ENCODE peak calls at places on chromosomes 11 and 22, in seven cellular contexts. One of them, this sample, is unnamed.

GRCh38 chr11:38448284-38448683 is 1850.2 kb upstream of the RAG2 start:
- DNase-seq in mesendoderm: no peak
- DNase-seq in H9: no peak
- DNase-seq in IMR-90: no peak
- DNase-seq in trophoblast cell: no peak
- DNase-seq in mesenchymal stem cell: no peak
- DNase-seq in H1: no peak
- DNase-seq in this sample: no peak

GRCh38 chr11:13288375-13289029 is 10.9 kb downstream of the BMAL1 start:
- DNase-seq in mesendoderm: no peak
- DNase-seq in H9: no peak
- DNase-seq in IMR-90: peak
- DNase-seq in trophoblast cell: no peak
- DNase-seq in mesenchymal stem cell: no peak
- DNase-seq in H1: no peak
- DNase-seq in this sample: no peak

GRCh38 chr22:41910599-41911291 is 4.1 kb downstream of the SHISA8 start:
- DNase-seq in mesendoderm: no peak
- DNase-seq in H9: no peak
- DNase-seq in IMR-90: no peak
- DNase-seq in trophoblast cell: no peak
- DNase-seq in mesenchymal stem cell: no peak
- DNase-seq in H1: no peak
- DNase-seq in this sample: no peak

GRCh38 chr11:128520206-128520885 is 67.0 kb downstream of the ETS1 start:
- DNase-seq in mesendoderm: no peak
- DNase-seq in H9: no peak
- DNase-seq in IMR-90: no peak
- DNase-seq in trophoblast cell: no peak
- DNase-seq in mesenchymal stem cell: peak
- DNase-seq in H1: no peak
- DNase-seq in this sample: no peak

GRCh38 chr11:3627291-3627690 is 14.5 kb downstream of the ART5 start:
- DNase-seq in mesendoderm: peak
- DNase-seq in H9: no peak
- DNase-seq in IMR-90: peak
- DNase-seq in trophoblast cell: no peak
- DNase-seq in mesenchymal stem cell: peak
- DNase-seq in H1: no peak
- DNase-seq in this sample: no peak

GRCh38 chr22:28976588-28976987 is 85.0 kb downstream of the C22orf31 start:
- DNase-seq in mesendoderm: no peak
- DNase-seq in H9: no peak
- DNase-seq in IMR-90: peak
- DNase-seq in trophoblast cell: no peak
- DNase-seq in mesenchymal stem cell: peak
- DNase-seq in H1: no peak
- DNase-seq in this sample: no peak

GRCh38 chr11:114132427-114132826 is 72.9 kb downstream of the ZBTB16 start:
- DNase-seq in mesendoderm: peak
- DNase-seq in H9: no peak
- DNase-seq in IMR-90: no peak
- DNase-seq in trophoblast cell: no peak
- DNase-seq in mesenchymal stem cell: no peak
- DNase-seq in H1: no peak
- DNase-seq in this sample: no peak

GRCh38 chr11:88175004-88175706 is at the start of gene RAB38:
- DNase-seq in mesendoderm: peak
- DNase-seq in H9: peak
- DNase-seq in IMR-90: peak
- DNase-seq in trophoblast cell: peak
- DNase-seq in mesenchymal stem cell: peak
- DNase-seq in H1: peak
- DNase-seq in this sample: peak

GRCh38 chr11:3152471-3153110 is 12.5 kb downstream of the OSBPL5 start:
- DNase-seq in mesendoderm: no peak
- DNase-seq in H9: no peak
- DNase-seq in IMR-90: peak
- DNase-seq in trophoblast cell: no peak
- DNase-seq in mesenchymal stem cell: no peak
- DNase-seq in H1: no peak
- DNase-seq in this sample: no peak

GRCh38 chr11:71930556-71931244 is 1.9 kb downstream of the RNF121 start:
- DNase-seq in mesendoderm: no peak
- DNase-seq in H9: no peak
- DNase-seq in IMR-90: no peak
- DNase-seq in trophoblast cell: no peak
- DNase-seq in mesenchymal stem cell: no peak
- DNase-seq in H1: no peak
- DNase-seq in this sample: no peak

GRCh38 chr11:126282361-126282741 is 542 bp upstream of the TIRAP start:
- DNase-seq in mesendoderm: peak
- DNase-seq in H9: peak
- DNase-seq in IMR-90: peak
- DNase-seq in trophoblast cell: no peak
- DNase-seq in mesenchymal stem cell: peak
- DNase-seq in H1: peak
- DNase-seq in this sample: no peak

GRCh38 chr11:74311352-74311926 is at the start of gene P4HA3:
- DNase-seq in mesendoderm: peak
- DNase-seq in H9: peak
- DNase-seq in IMR-90: peak
- DNase-seq in trophoblast cell: peak
- DNase-seq in mesenchymal stem cell: peak
- DNase-seq in H1: peak
- DNase-seq in this sample: peak

GRCh38 chr11:8030526-8031247 is 43.5 kb downstream of the EIF3F start:
- DNase-seq in mesendoderm: no peak
- DNase-seq in H9: no peak
- DNase-seq in IMR-90: no peak
- DNase-seq in trophoblast cell: no peak
- DNase-seq in mesenchymal stem cell: no peak
- DNase-seq in H1: peak
- DNase-seq in this sample: no peak

GRCh38 chr11:74425100-74425499 is 26.9 kb upstream of the PGM2L1 start:
- DNase-seq in mesendoderm: no peak
- DNase-seq in H9: no peak
- DNase-seq in IMR-90: no peak
- DNase-seq in trophoblast cell: no peak
- DNase-seq in mesenchymal stem cell: no peak
- DNase-seq in H1: no peak
- DNase-seq in this sample: no peak

GRCh38 chr22:41906822-41907221 is 8.1 kb downstream of the SHISA8 start:
- DNase-seq in mesendoderm: no peak
- DNase-seq in H9: peak
- DNase-seq in IMR-90: no peak
- DNase-seq in trophoblast cell: no peak
- DNase-seq in mesenchymal stem cell: no peak
- DNase-seq in H1: no peak
- DNase-seq in this sample: no peak

GRCh38 chr22:40746428-40747220 is 67.3 kb downstream of the MCHR1 start:
- DNase-seq in mesendoderm: no peak
- DNase-seq in H9: no peak
- DNase-seq in IMR-90: peak
- DNase-seq in trophoblast cell: no peak
- DNase-seq in mesenchymal stem cell: peak
- DNase-seq in H1: no peak
- DNase-seq in this sample: no peak

GRCh38 chr22:40739723-40740122 is 60.4 kb downstream of the MCHR1 start:
- DNase-seq in mesendoderm: no peak
- DNase-seq in H9: no peak
- DNase-seq in IMR-90: no peak
- DNase-seq in trophoblast cell: no peak
- DNase-seq in mesenchymal stem cell: no peak
- DNase-seq in H1: no peak
- DNase-seq in this sample: no peak

GRCh38 chr22:40743740-40744139 is 64.5 kb downstream of the MCHR1 start:
- DNase-seq in mesendoderm: no peak
- DNase-seq in H9: no peak
- DNase-seq in IMR-90: no peak
- DNase-seq in trophoblast cell: no peak
- DNase-seq in mesenchymal stem cell: no peak
- DNase-seq in H1: no peak
- DNase-seq in this sample: no peak

GRCh38 chr22:40741116-40741515 is 61.8 kb downstream of the MCHR1 start:
- DNase-seq in mesendoderm: no peak
- DNase-seq in H9: no peak
- DNase-seq in IMR-90: no peak
- DNase-seq in trophoblast cell: no peak
- DNase-seq in mesenchymal stem cell: no peak
- DNase-seq in H1: no peak
- DNase-seq in this sample: no peak
- H2BK120ac ChIP-seq in mesendoderm: no peak
- H2BK120ac ChIP-seq in H9: no peak
- H2BK120ac ChIP-seq in IMR-90: no peak
- H2BK120ac ChIP-seq in trophoblast cell: peak
- H2BK120ac ChIP-seq in mesenchymal stem cell: no peak
- H2BK120ac ChIP-seq in H1: no peak
- H2BK120ac ChIP-seq in this sample: no peak

GRCh38 chr11:61820174-61820573 is 3.4 kb upstream of the FADS1 start:
- DNase-seq in mesendoderm: no peak
- DNase-seq in H9: no peak
- DNase-seq in IMR-90: peak
- DNase-seq in trophoblast cell: no peak
- DNase-seq in mesenchymal stem cell: peak
- DNase-seq in H1: no peak
- DNase-seq in this sample: no peak
- H3K9ac ChIP-seq in mesendoderm: no peak
- H3K9ac ChIP-seq in H9: no peak
- H3K9ac ChIP-seq in IMR-90: no peak
- H3K9ac ChIP-seq in trophoblast cell: no peak
- H3K9ac ChIP-seq in mesenchymal stem cell: peak
- H3K9ac ChIP-seq in H1: no peak
- H3K9ac ChIP-seq in this sample: no peak

GRCh38 chr11:64911689-64912088 is 5.3 kb downstream of the ATG2A start:
- DNase-seq in mesendoderm: no peak
- DNase-seq in H9: no peak
- DNase-seq in IMR-90: no peak
- DNase-seq in trophoblast cell: no peak
- DNase-seq in mesenchymal stem cell: no peak
- DNase-seq in H1: no peak
- DNase-seq in this sample: no peak

GRCh38 chr11:64911142-64911541 is 5.9 kb downstream of the ATG2A start:
- DNase-seq in mesendoderm: no peak
- DNase-seq in H9: no peak
- DNase-seq in IMR-90: no peak
- DNase-seq in trophoblast cell: no peak
- DNase-seq in mesenchymal stem cell: no peak
- DNase-seq in H1: no peak
- DNase-seq in this sample: no peak

GRCh38 chr11:64908766-64909165 is 8.2 kb downstream of the ATG2A start:
- DNase-seq in mesendoderm: no peak
- DNase-seq in H9: no peak
- DNase-seq in IMR-90: no peak
- DNase-seq in trophoblast cell: no peak
- DNase-seq in mesenchymal stem cell: no peak
- DNase-seq in H1: no peak
- DNase-seq in this sample: no peak

GRCh38 chr11:64909653-64910343 is 7.2 kb downstream of the ATG2A start:
- DNase-seq in mesendoderm: no peak
- DNase-seq in H9: no peak
- DNase-seq in IMR-90: no peak
- DNase-seq in trophoblast cell: no peak
- DNase-seq in mesenchymal stem cell: no peak
- DNase-seq in H1: no peak
- DNase-seq in this sample: no peak

DNA sequence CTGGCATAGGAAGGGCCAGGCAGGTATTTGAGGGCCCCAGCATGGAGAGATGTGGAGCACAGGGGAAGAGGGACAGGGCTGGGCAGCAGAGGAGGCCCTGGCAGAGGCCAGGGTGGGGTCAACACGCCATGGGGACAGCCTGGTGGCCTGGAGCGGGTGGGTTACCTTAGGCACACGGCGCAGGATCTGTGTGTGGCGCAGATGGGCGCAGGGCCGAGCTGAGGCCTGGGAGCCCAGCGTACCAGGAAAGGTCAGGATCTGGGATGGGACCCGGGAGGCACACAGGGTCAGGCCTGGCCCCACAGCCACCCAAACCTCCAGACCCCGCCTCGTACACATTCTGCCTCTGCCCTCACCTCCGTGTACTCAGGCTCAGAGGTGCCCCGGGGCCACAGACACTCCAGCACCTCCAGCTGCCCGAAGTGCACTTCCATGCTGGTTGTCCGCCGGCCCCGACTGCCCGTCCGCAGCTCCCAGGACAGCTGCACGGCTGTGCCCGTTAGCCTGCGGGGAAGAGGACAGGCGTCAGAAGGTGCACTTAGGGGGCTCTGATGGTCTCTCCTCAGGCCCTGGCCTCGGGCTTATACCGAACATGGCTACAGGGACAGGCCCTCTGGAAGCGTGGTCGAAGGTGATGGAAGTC is 6.4 kb downstream of the ATG2A start:
- DNase-seq in mesendoderm: no peak
- DNase-seq in H9: no peak
- DNase-seq in IMR-90: no peak
- DNase-seq in trophoblast cell: no peak
- DNase-seq in mesenchymal stem cell: no peak
- DNase-seq in H1: no peak
- DNase-seq in this sample: no peak
- H2BK120ac ChIP-seq in mesendoderm: no peak
- H2BK120ac ChIP-seq in H9: no peak
- H2BK120ac ChIP-seq in IMR-90: no peak
- H2BK120ac ChIP-seq in trophoblast cell: no peak
- H2BK120ac ChIP-seq in mesenchymal stem cell: no peak
- H2BK120ac ChIP-seq in H1: no peak
- H2BK120ac ChIP-seq in this sample: no peak

DNA sequence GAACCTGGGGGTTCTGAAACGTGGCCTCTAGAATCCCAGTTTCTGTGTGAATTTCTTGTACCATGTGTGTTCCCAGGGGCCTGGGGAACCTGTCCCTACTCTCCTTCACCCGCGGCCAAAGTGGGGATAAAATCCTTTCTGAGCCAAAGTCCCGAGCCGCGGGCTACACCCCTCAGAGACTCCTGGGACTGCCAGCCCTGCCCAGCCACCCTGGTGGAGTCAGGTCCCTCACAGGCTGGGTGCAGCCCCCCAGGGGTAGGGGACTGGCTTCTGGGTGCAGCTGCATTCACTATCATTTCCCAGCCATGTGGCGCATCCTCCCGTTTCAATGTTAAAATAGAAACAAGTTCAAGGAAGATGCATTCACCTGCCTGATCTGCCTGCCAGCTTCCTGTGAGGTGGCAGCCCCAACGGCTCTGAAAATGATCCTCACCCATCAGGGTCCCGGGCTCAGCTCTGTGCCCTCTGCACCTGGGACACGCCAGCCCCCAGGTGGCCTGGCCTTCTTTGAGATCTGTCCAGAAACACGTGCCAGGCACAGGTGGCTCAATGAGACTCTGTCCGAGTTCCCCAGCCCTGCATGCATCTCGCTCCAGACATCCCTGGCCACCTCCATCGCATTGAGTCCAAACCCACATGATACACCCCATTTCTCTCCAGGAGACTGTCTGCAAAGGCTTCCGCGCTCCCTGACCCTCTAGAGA is 338.8 kb downstream of the CTTN start:
- DNase-seq in mesendoderm: no peak
- DNase-seq in H9: no peak
- DNase-seq in IMR-90: no peak
- DNase-seq in trophoblast cell: no peak
- DNase-seq in mesenchymal stem cell: no peak
- DNase-seq in H1: no peak
- DNase-seq in this sample: no peak
- H3K9ac ChIP-seq in mesendoderm: no peak
- H3K9ac ChIP-seq in H9: no peak
- H3K9ac ChIP-seq in IMR-90: no peak
- H3K9ac ChIP-seq in trophoblast cell: no peak
- H3K9ac ChIP-seq in mesenchymal stem cell: no peak
- H3K9ac ChIP-seq in H1: no peak
- H3K9ac ChIP-seq in this sample: no peak